ENCODE peak calls at places on chromosome 12, in four cellular contexts. W is amniotic stem cell, O is activated T-cell treated with anti-CD3 and anti-CD28 coated beads for 24 hours, X is SW 1271. Q is an unnamed sample.
A peak's percentile ranks its signal among the peaks of the same experiment; 100 is the strongest.

GRCh38 chr12:26748741-26749431 is 84.1 kb downstream of the ITPR2 start:
- DNase-seq in W (no peak), O (peak; percentile 13), X (no peak), Q (no peak)

GRCh38 chr12:94147991-94148840 is at the start of gene PLXNC1:
- DNase-seq in W (peak; percentile 3), O (peak; percentile 59), X (no peak), Q (peak; percentile 57)

GRCh38 chr12:12903642-12904609 is 12.6 kb downstream of the GPRC5A start:
- DNase-seq in W (no peak), O (no peak), X (no peak), Q (peak; percentile 75)

GRCh38 chr12:75725505-75726120 is 214.2 kb upstream of the KRR1 start:
- DNase-seq in W (no peak), O (no peak), X (peak; percentile 51), Q (no peak)

GRCh38 chr12:53564941-53565340 is 57.7 kb upstream of the NPFF start:
- DNase-seq in W (no peak), O (no peak), X (no peak), Q (no peak)

GRCh38 chr12:2172486-2173214 is 119.9 kb downstream of the CACNA1C start:
- DNase-seq in W (no peak), O (no peak), X (no peak), Q (no peak)

GRCh38 chr12:115194857-115195256 is 510.9 kb upstream of the TBX3 start:
- DNase-seq in W (no peak), O (no peak), X (no peak), Q (no peak)

GRCh38 chr12:117863004-117863709 is 105.6 kb downstream of the KSR2 start:
- DNase-seq in W (no peak), O (no peak), X (no peak), Q (no peak)

GRCh38 chr12:115264605-115265004 is 580.6 kb upstream of the TBX3 start:
- DNase-seq in W (no peak), O (no peak), X (no peak), Q (no peak)

GRCh38 chr12:123445388-123446344 is 9.2 kb upstream of the RILPL2 start:
- DNase-seq in W (peak; percentile 62), O (no peak), X (no peak), Q (no peak)

GRCh38 chr12:94280063-94280462 is 131.7 kb downstream of the PLXNC1 start:
- DNase-seq in W (no peak), O (no peak), X (no peak), Q (no peak)

GRCh38 chr12:68739891-68740290 is 6.1 kb upstream of the SLC35E3 start:
- DNase-seq in W (no peak), O (no peak), X (no peak), Q (no peak)

GRCh38 chr12:117053597-117054201 is 45.5 kb downstream of the TESC start:
- DNase-seq in W (no peak), O (no peak), X (no peak), Q (no peak)

GRCh38 chr12:96811083-96811482 is 96.0 kb upstream of the NEDD1 start:
- DNase-seq in W (no peak), O (no peak), X (peak; percentile 30), Q (peak; percentile 30)

GRCh38 chr12:67077617-67078016 is 191.5 kb upstream of the CAND1 start:
- DNase-seq in W (no peak), O (no peak), X (no peak), Q (no peak)

GRCh38 chr12:104569348-104570173 is 112.8 kb downstream of the CHST11 start:
- DNase-seq in W (no peak), O (peak; percentile 11), X (no peak), Q (no peak)